ENCODE peak calls at places on chromosome 20, in five cellular contexts. T is stomach; A is activated CD8-positive, alpha-beta memory T cell treated with anti-CD3 and anti-CD28 coated beads for 1 hour; I is adipocyte; X is HT1080. K is an unnamed sample.

GRCh38 chr20:45011108-45011526 is 44.8 kb downstream of the STK4 start:
- DNase-seq in T (peak; percentile 57), A (peak; percentile 26), I (peak; percentile 89), X (peak; percentile 59), K (peak; percentile 56)

GRCh38 chr20:22472386-22472785 is 112.0 kb downstream of the FOXA2 start:
- DNase-seq in T (no peak), A (no peak), I (no peak), X (no peak), K (no peak)

GRCh38 chr20:21048841-21049273 is 57.3 kb downstream of the LINC00237 start:
- DNase-seq in T (peak; percentile 39), A (peak; percentile 36), I (no peak), X (peak; percentile 20), K (no peak)

GRCh38 chr20:58612021-58612700 is 38.9 kb upstream of the STX16 start:
- DNase-seq in T (peak; percentile 32), A (no peak), I (no peak), X (no peak), K (no peak)

GRCh38 chr20:11686900-11687543 is 230.7 kb upstream of the BTBD3 start:
- DNase-seq in T (peak; percentile 64), A (no peak), I (peak; percentile 7), X (no peak), K (no peak)

GRCh38 chr20:32052090-32052791 is at the start of gene HCK:
- DNase-seq in T (peak; percentile 29), A (no peak), I (no peak), X (no peak), K (no peak)

GRCh38 chr20:828987-829386 is 4.5 kb upstream of the FAM110A start:
- DNase-seq in T (no peak), A (no peak), I (no peak), X (no peak), K (no peak)

GRCh38 chr20:32326507-32326851 is 31.7 kb upstream of the ASXL1 start:
- DNase-seq in T (no peak), A (no peak), I (no peak), X (no peak), K (peak; percentile 78)

GRCh38 chr20:47922280-47922675 is 137.0 kb upstream of the SULF2 start:
- DNase-seq in T (no peak), A (no peak), I (peak; percentile 56), X (no peak), K (peak; percentile 86)

GRCh38 chr20:19644085-19644484 is 114.0 kb upstream of the RIN2 start:
- DNase-seq in T (no peak), A (no peak), I (no peak), X (no peak), K (peak; percentile 22)

GRCh38 chr20:61502433-61502832 is 250.4 kb downstream of the CDH4 start:
- DNase-seq in T (no peak), A (no peak), I (no peak), X (peak; percentile 46), K (no peak)

GRCh38 chr20:31831771-31832306 is 12.7 kb downstream of the MYLK2 start:
- DNase-seq in T (no peak), A (no peak), I (no peak), X (no peak), K (no peak)

GRCh38 chr20:62876826-62877728 is 15.5 kb upstream of the TCFL5 start:
- DNase-seq in T (no peak), A (no peak), I (no peak), X (no peak), K (no peak)